ENCODE peak calls at places on chromosomes 5 and 9, in four cellular contexts. G, F, W and Z are unnamed samples.

GRCh38 chr5:77709993-77710392 is 66.1 kb downstream of the TBCA start:
- DNase-seq in G (no peak), F (no peak), W (no peak), Z (no peak)

GRCh38 chr5:67693956-67694564 is 497.5 kb upstream of the CD180 start:
- DNase-seq in G (no peak), F (no peak), W (no peak), Z (no peak)

GRCh38 chr5:71778678-71779276 is 59.7 kb downstream of the CARTPT start:
- DNase-seq in G (no peak), F (peak; percentile 5), W (no peak), Z (no peak)

GRCh38 chr5:178273041-178273440 is 40.4 kb upstream of the PHYKPL start:
- DNase-seq in G (no peak), F (no peak), W (no peak), Z (no peak)

GRCh38 chr5:59001154-59001553 is 418.3 kb downstream of the RAB3C start:
- DNase-seq in G (no peak), F (no peak), W (no peak), Z (no peak)

GRCh38 chr9:75181748-75182147 is 93.4 kb downstream of the OSTF1 start:
- DNase-seq in G (no peak), F (no peak), W (peak; percentile 29), Z (no peak)

GRCh38 chr5:150303070-150303595 is 428 bp upstream of the ARSI start:
- DNase-seq in G (no peak), F (no peak), W (no peak), Z (no peak)

GRCh38 chr5:25028994-25029393 is 384.2 kb upstream of the CDH10 start:
- DNase-seq in G (no peak), F (no peak), W (no peak), Z (no peak)

GRCh38 chr5:123178693-123179092 is 89.7 kb downstream of the PRDM6 start:
- DNase-seq in G (no peak), F (no peak), W (no peak), Z (no peak)

GRCh38 chr5:148372331-148372730 is 11.4 kb upstream of the FBXO38 start:
- DNase-seq in G (no peak), F (no peak), W (no peak), Z (no peak)

GRCh38 chr5:149024477-149024876 is 38.4 kb downstream of the SH3TC2 start:
- DNase-seq in G (no peak), F (no peak), W (no peak), Z (no peak)

GRCh38 chr5:157046041-157046440 is 12.9 kb downstream of the HAVCR1 start:
- DNase-seq in G (no peak), F (no peak), W (no peak), Z (no peak)

GRCh38 chr9:134218230-134218629 is 53.9 kb upstream of the RNU6ATAC start:
- DNase-seq in G (no peak), F (no peak), W (no peak), Z (no peak)

GRCh38 chr5:54024466-54024865 is 285.9 kb downstream of the ARL15 start:
- DNase-seq in G (no peak), F (no peak), W (no peak), Z (no peak)
- TF ChIP-seq SPI1 in G (no peak), F (no peak), W (no peak), Z (no peak)

GRCh38 chr9:128218518-128219389 is 15.6 kb downstream of the DNM1 start:
- DNase-seq in G (peak; percentile 83), F (peak; percentile 98), W (peak; percentile 100), Z (peak; percentile 76)
- TF ChIP-seq POLR2AphosphoS5 in G (no peak), F (no peak), W (no peak), Z (no peak)

DNA sequence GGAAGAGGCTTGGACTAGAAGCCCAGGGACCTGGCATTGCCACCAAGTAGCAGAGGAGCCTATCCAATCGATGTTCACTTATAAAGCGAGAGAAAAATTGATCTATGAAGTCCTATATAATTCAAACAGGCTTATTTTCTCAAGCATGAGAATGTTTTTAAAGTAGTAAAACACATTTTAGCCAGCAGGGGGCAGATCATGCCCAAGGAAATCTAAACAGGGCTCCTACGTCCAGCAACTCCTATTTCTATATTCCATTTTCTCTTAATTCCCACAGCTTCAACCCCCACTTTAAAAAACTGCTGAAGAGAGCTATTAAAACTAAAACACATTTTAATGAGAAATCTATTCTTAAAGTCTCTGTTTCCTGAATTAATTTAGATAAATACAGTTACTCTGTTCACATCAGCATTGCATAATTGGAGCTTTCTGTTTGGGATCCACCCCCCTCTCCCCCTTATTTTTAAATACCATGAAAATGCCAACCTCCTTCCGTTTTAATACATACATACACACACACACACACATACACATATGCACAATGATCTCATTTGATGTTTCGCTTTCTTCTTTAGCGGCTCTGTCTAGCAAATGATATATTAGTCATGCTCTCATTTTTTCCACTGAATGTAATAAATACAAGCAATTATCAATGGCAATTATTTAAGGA is 144.9 kb downstream of the MYO10 start:
- DNase-seq in G (peak; percentile 24), F (peak; percentile 49), W (peak; percentile 66), Z (peak; percentile 23)
- TF ChIP-seq SPI1 in G (no peak), F (no peak), W (no peak), Z (no peak)

DNA sequence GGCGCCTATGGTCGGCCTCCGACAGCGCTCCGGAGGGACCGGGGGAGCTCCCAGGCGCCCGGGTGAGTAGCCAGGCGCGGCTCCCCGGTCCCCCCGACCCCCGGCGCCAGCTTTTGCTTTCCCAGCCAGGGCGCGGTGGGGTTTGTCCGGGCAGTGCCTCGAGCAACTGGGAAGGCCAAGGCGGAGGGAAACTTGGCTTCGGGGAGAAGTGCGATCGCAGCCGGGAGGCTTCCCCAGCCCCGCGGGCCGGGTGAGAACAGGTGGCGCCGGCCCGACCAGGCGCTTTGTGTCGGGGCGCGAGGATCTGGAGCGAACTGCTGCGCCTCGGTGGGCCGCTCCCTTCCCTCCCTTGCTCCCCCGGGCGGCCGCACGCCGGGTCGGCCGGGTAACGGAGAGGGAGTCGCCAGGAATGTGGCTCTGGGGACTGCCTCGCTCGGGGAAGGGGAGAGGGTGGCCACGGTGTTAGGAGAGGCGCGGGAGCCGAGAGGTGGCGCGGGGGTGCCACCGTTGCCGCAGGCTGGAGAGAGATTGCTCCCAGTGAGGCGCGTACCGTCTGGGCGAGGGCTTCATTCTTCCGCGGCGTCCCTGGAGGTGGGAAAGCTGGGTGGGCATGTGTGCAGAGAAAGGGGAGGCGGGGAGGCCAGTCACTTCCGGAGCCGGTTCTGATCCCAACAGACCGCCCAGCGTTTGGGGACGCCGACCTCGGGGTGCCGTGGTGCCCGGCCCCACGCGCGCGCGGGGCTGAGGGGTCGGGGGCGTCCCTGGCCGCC is 564 bp downstream of the DAPK1 start:
- DNase-seq in G (no peak), F (no peak), W (peak; percentile 49), Z (peak; percentile 23)
- TF ChIP-seq POLR2AphosphoS5 in G (no peak), F (no peak), W (no peak), Z (no peak)

GRCh38 chr5:40962207-40962955 is 53.1 kb downstream of the C7 start:
- DNase-seq in G (no peak), F (no peak), W (no peak), Z (no peak)
- TF ChIP-seq SPI1 in G (no peak), F (no peak), W (no peak), Z (no peak)

GRCh38 chr9:88684046-88684445 is 149.1 kb downstream of the NXNL2 start:
- DNase-seq in G (no peak), F (no peak), W (no peak), Z (no peak)

GRCh38 chr9:88681434-88681833 is 146.5 kb downstream of the NXNL2 start:
- DNase-seq in G (no peak), F (no peak), W (no peak), Z (no peak)

GRCh38 chr9:88680041-88680440 is 145.1 kb downstream of the NXNL2 start:
- DNase-seq in G (no peak), F (no peak), W (no peak), Z (no peak)

GRCh38 chr9:88680505-88681160 is 145.7 kb downstream of the NXNL2 start:
- DNase-seq in G (no peak), F (no peak), W (no peak), Z (no peak)

GRCh38 chr9:88682431-88682831 is 147.5 kb downstream of the NXNL2 start:
- DNase-seq in G (no peak), F (no peak), W (no peak), Z (no peak)
- TF ChIP-seq POLR2AphosphoS5 in G (no peak), F (no peak), W (no peak), Z (no peak)